ENCODE peak calls at places on chromosome 9, in six cellular contexts. Q is suprapubic skin, S is mammary epithelial cell, B is tibial artery, C is heart right ventricle, A is esophagus squamous epithelium. V is an unnamed sample. For H3K4me1, the result is how much of the 10 kb centered on the place peaks cover.

GRCh38 chr9:33638516-33638915 is 114.5 kb downstream of the ANKRD18B start:
- DNase-seq in Q (no peak), S (no peak), B (no peak), C (no peak), A (no peak), V (no peak)

GRCh38 chr9:4065054-4065453 is 234.8 kb downstream of the GLIS3 start:
- DNase-seq in Q (no peak), S (no peak), B (no peak), C (no peak), A (no peak), V (no peak)

GRCh38 chr9:130186839-130187522 is 14.8 kb downstream of the NCS1 start:
- DNase-seq in Q (no peak), S (peak), B (peak), C (no peak), A (no peak), V (no peak)

GRCh38 chr9:27291292-27291691 is 5.7 kb downstream of the EQTN start:
- DNase-seq in Q (no peak), S (no peak), B (no peak), C (no peak), A (no peak), V (no peak)

GRCh38 chr9:121292801-121293241 is 24.9 kb downstream of the GSN start:
- DNase-seq in Q (peak), S (no peak), B (peak), C (no peak), A (no peak), V (no peak)

GRCh38 chr9:100066539-100066938 is 32.3 kb downstream of the ERP44 start:
- DNase-seq in Q (no peak), S (no peak), B (no peak), C (peak), A (no peak), V (no peak)

GRCh38 chr9:127386249-127386648 is 10.7 kb upstream of the SLC2A8 start:
- DNase-seq in Q (no peak), S (no peak), B (no peak), C (no peak), A (no peak), V (no peak)

GRCh38 chr9:130298663-130299279 is 33.2 kb downstream of the HMCN2 start:
- DNase-seq in Q (no peak), S (no peak), B (no peak), C (no peak), A (no peak), V (no peak)

GRCh38 chr9:21392270-21392669 is 7.1 kb upstream of the IFNA2 start:
- DNase-seq in Q (no peak), S (peak), B (no peak), C (no peak), A (no peak), V (no peak)

DNA sequence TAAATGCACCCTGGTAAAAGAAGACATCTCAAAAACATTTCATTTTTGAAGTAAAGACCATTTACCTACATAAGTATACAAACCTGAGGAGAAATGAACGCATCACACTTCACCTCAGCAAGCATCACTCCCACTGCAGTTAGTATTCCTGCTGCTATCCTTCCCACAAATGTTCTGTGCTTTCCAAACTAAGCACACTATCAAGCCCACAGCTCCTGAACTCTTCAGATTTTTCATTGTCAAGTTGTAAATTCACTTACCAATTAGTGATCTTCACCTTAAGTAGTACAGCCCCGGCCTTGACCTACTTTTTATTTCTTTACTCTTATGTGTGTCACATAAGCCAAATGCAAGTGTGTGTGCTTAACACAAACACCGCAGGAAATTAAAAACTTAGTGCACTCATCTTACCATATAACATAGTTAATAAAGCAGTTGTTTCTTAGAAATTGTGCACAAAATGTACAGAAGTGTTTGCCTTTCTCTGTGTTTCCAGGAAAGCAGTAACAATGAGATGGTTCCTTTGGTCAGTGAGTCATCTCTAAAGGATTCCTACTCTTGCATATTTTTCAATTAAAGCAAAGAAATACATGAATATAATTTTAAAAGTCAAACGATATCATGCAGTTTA is 169.4 kb downstream of the APBA1 start:
- DNase-seq in Q (no peak), S (peak), B (no peak), C (no peak), A (no peak), V (no peak)
- H3K4me1 ChIP-seq in Q (under half), S (under half), B (under half), C (under half), A (under half), V (under half)

GRCh38 chr9:687034-687785 is 154.3 kb upstream of the DMRT1 start:
- DNase-seq in Q (no peak), S (no peak), B (no peak), C (no peak), A (no peak), V (no peak)
- H3K4me3 ChIP-seq in Q (no peak), S (peak), B (no peak), C (no peak), A (peak), V (peak)

DNA sequence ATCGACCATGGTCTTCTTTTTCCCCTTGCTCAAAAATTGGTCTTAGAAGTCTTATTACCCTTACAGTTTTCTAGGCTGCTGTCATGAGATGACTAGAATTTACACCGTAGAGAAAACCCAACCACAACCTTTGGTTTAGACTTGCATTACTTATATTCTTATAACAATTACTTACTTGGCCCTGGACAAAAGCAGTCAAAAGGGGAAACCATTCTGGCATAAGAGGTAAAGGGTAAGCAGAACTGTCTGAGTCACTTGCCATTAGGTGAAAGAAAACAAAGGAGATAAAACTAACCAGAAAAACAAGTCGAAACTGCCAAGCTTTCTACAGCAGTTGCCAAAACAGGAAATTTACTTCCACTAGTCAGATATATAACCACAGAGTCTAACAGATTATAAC is 17.9 kb downstream of the TMEM245 start:
- DNase-seq in Q (no peak), S (peak), B (no peak), C (no peak), A (no peak), V (no peak)
- H3K4me1 ChIP-seq in Q (half or more), S (under half), B (half or more), C (half or more), A (under half), V (half or more)

DNA sequence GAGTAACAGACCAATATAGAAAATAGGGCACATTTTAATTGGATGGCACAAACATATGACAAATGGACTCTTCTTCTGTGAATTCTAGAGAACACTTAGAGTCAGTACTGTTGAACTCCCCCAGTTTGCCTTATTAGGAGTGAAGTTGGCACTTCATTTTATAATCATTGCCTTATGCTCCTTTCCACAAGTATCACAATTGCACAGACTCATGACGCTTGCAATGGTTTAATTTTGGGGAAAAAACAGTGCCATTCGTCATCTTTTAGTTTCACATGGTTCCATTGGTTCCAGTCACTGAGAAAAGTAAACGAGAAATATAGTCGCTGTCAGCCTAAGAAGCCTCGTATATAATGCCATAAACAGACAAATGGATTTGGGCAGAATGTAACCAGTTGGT is 71.2 kb downstream of the LURAP1L start:
- DNase-seq in Q (no peak), S (no peak), B (no peak), C (no peak), A (no peak), V (no peak)
- H3K4me3 ChIP-seq in Q (no peak), S (no peak), B (no peak), C (no peak), A (no peak), V (no peak)

GRCh38 chr9:135708164-135708563 is 6.2 kb downstream of the KCNT1 start:
- DNase-seq in Q (no peak), S (no peak), B (no peak), C (no peak), A (no peak), V (no peak)
- H3K4me1 ChIP-seq in Q (under half), S (under half), B (under half), C (under half), A (under half), V (under half)

GRCh38 chr9:112866662-112867274 is 23.9 kb downstream of the SLC46A2 start:
- DNase-seq in Q (no peak), S (peak), B (peak), C (no peak), A (no peak), V (no peak)
- H3K4me3 ChIP-seq in Q (no peak), S (no peak), B (no peak), C (no peak), A (no peak), V (no peak)

GRCh38 chr9:134914501-134914834 is 3.2 kb downstream of the FCN1 start:
- DNase-seq in Q (no peak), S (no peak), B (peak), C (no peak), A (no peak), V (no peak)

GRCh38 chr9:134917431-134918373 is at the start of gene FCN1:
- DNase-seq in Q (no peak), S (no peak), B (peak), C (no peak), A (no peak), V (no peak)

GRCh38 chr9:134913713-134914500 is 3.8 kb downstream of the FCN1 start:
- DNase-seq in Q (no peak), S (no peak), B (peak), C (no peak), A (no peak), V (no peak)

GRCh38 chr9:134915046-134915930 is 2.4 kb downstream of the FCN1 start:
- DNase-seq in Q (no peak), S (no peak), B (peak), C (no peak), A (no peak), V (no peak)

DNA sequence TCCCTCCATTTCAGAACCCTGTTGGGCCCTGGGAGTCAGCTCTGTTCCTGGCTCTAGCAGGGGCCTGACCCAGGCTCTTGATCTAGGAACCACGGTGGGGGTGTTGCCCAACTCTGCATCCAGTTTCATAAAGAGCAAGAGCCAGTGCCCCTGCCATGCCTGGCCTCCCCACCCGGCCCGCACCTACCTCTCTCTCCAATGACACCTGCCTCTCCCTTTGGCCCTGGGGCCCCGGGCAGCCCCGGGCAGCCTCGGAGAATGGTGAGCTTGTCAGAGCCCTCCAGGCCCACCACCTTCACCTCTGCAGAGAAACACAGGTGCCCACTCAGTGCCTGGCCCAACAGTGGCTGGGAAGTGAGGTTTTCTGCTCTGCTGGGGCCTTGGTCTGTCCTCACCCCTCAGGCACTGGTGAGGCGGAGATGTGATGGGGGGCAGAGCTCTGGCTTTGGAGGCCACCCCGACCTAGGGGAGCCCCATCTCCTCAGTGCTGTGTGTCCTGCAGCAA is 1.5 kb downstream of the FCN1 start:
- DNase-seq in Q (no peak), S (no peak), B (peak), C (no peak), A (no peak), V (no peak)
- H3K4me1 ChIP-seq in Q (under half), S (under half), B (under half), C (under half), A (under half), V (under half)

GRCh38 chr9:131771646-131772045 is 31.8 kb upstream of the RAPGEF1 start:
- DNase-seq in Q (no peak), S (no peak), B (no peak), C (no peak), A (no peak), V (no peak)
- H3K4me3 ChIP-seq in Q (no peak), S (no peak), B (no peak), C (no peak), A (no peak), V (no peak)

DNA sequence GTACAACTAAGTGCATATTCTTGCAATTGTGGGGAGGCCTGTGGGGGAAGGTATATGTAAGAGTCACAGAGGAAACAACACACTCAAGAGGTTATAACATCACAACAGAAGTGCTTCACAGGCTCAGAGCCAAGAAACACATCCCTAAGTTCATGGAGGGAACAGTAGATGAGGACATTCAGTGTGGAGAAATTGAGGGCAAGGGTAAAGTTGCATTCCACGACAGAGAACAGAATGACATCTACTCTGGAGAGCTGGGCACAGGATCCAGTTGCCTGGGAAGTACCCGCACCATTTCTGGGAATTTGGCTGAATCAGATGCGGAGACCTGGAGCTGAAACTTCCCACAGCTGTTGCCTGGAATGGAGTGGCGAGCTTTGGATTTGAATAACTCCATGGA is 197.2 kb downstream of the NXNL2 start:
- DNase-seq in Q (no peak), S (no peak), B (peak), C (peak), A (no peak), V (peak)
- H3K4me1 ChIP-seq in Q (under half), S (under half), B (under half), C (under half), A (under half), V (under half)

GRCh38 chr9:87554177-87554940 is 56.7 kb downstream of the DAPK1 start:
- DNase-seq in Q (no peak), S (no peak), B (no peak), C (no peak), A (no peak), V (no peak)

GRCh38 chr9:87556821-87557220 is 59.2 kb downstream of the DAPK1 start:
- DNase-seq in Q (no peak), S (no peak), B (peak), C (peak), A (no peak), V (no peak)

GRCh38 chr9:87556039-87556438 is 58.4 kb downstream of the DAPK1 start:
- DNase-seq in Q (no peak), S (no peak), B (no peak), C (no peak), A (no peak), V (no peak)

GRCh38 chr9:87557996-87558395 is 60.3 kb downstream of the DAPK1 start:
- DNase-seq in Q (no peak), S (no peak), B (no peak), C (peak), A (no peak), V (no peak)

DNA sequence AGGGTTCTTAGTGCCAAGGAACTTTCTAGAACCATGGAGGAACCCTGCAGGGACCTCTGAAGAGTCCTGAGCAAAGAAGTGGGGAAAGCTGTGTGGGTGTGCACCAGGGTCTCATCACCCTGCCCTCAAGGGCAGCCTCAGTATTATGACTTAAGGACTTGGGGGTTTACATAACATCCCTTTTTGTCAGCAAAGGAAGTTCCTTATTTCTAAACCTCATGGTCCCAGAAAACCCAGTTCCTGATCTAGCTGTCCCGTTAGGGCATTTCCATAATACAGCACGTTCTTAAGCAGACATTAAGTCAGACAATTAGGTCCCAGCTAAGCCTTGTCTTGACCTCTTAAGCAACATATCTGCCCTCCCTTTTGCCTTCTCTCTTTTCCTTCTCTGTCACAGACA is 57.3 kb downstream of the DAPK1 start:
- DNase-seq in Q (no peak), S (no peak), B (no peak), C (no peak), A (no peak), V (no peak)
- H3K4me3 ChIP-seq in Q (no peak), S (no peak), B (no peak), C (no peak), A (no peak), V (no peak)

V was measured in thoracic aorta.